ENCODE peak calls at places on chromosomes 4 and X, in seven cellular contexts. S, O, Y, P, E, R and L are unnamed samples.

GRCh38 chrX:72230290-72230689 is 8.5 kb downstream of the ERCC6L start:
- DNase-seq in E (no peak), P (no peak), S (no peak), Y (no peak), O (no peak), R (no peak), L (no peak)

GRCh38 chr4:78766026-78766425 is 10.1 kb upstream of the BMP2K start:
- DNase-seq in Y (no peak), R (no peak), P (no peak), S (no peak), E (no peak), O (no peak), L (no peak)

GRCh38 chr4:26909369-26909768 is 48.7 kb downstream of the STIM2 start:
- DNase-seq in O (no peak), Y (no peak), S (no peak), E (no peak), P (no peak), R (no peak), L (no peak)

GRCh38 chr4:186216465-186217024 is 10.8 kb upstream of the KLKB1 start:
- DNase-seq in O (no peak), R (no peak), S (no peak), E (no peak), P (no peak), Y (no peak), L (no peak)

GRCh38 chrX:39896951-39897740 is 200.6 kb downstream of the BCOR start:
- DNase-seq in S (no peak), O (peak; percentile 68), R (no peak), P (no peak), Y (no peak), E (no peak), L (no peak)

GRCh38 chrX:19814240-19814639 is 73.2 kb downstream of the SH3KBP1 start:
- DNase-seq in S (no peak), O (peak; percentile 53), E (no peak), P (no peak), Y (no peak), R (no peak), L (no peak)

GRCh38 chrX:19686876-19687275 is 171.6 kb upstream of the MAP3K15 start:
- DNase-seq in S (no peak), E (no peak), O (no peak), R (no peak), P (no peak), Y (no peak), L (no peak)

GRCh38 chr4:165537028-165537648 is 158.3 kb downstream of the CPE start:
- DNase-seq in R (no peak), P (no peak), Y (peak; percentile 24), S (no peak), E (no peak), O (no peak), L (no peak)

GRCh38 chr4:2817136-2817535 is 24.3 kb downstream of the SH3BP2 start:
- DNase-seq in O (no peak), E (no peak), Y (no peak), P (no peak), S (no peak), R (no peak), L (no peak)

GRCh38 chr4:6907658-6908191 is 1.9 kb upstream of the TBC1D14 start:
- DNase-seq in O (peak; percentile 56), R (no peak), P (no peak), Y (no peak), S (no peak), E (no peak), L (no peak)

GRCh38 chr4:24244663-24245519 is 339.5 kb downstream of the DHX15 start:
- DNase-seq in R (no peak), S (no peak), Y (no peak), P (no peak), O (no peak), E (no peak), L (no peak)

GRCh38 chr4:47662975-47663374 is 174.9 kb downstream of the CORIN start:
- DNase-seq in Y (no peak), R (no peak), E (no peak), O (no peak), S (no peak), P (no peak), L (no peak)

GRCh38 chr4:79294064-79294463 is 31.8 kb downstream of the NAA11 start:
- DNase-seq in Y (no peak), O (no peak), R (no peak), E (no peak), S (no peak), P (no peak), L (no peak)

GRCh38 chr4:81504685-81505598 is 33.2 kb upstream of the RASGEF1B start:
- DNase-seq in P (no peak), R (peak; percentile 20), O (peak; percentile 91), E (peak; percentile 31), S (no peak), Y (peak; percentile 30), L (no peak)

GRCh38 chr4:75672461-75673026 is 667 bp downstream of the G3BP2 start:
- DNase-seq in S (peak; percentile 25), Y (peak; percentile 65), E (peak; percentile 79), R (peak; percentile 71), O (peak; percentile 83), P (peak; percentile 44), L (peak; percentile 45)

GRCh38 chr4:7052923-7053715 is 9.9 kb downstream of the TADA2B start:
- DNase-seq in O (peak; percentile 66), Y (no peak), R (no peak), P (no peak), S (no peak), E (no peak), L (no peak)

GRCh38 chr4:155299103-155299502 is 77.7 kb downstream of the MAP9 start:
- DNase-seq in O (no peak), P (no peak), Y (no peak), R (no peak), S (no peak), E (no peak), L (no peak)

GRCh38 chr4:48490680-48491513 is 845 bp downstream of the ZAR1 start:
- DNase-seq in S (no peak), P (no peak), Y (peak; percentile 35), E (no peak), O (no peak), R (no peak), L (no peak)

GRCh38 chrX:151384807-151385206 is 12.2 kb upstream of the VMA21 start:
- DNase-seq in E (no peak), O (no peak), R (no peak), Y (no peak), S (no peak), P (no peak), L (no peak)